ENCODE peak calls at places on chromosomes 6 and 20, in four cellular contexts. D is neural progenitor cell, C is mesenchymal stem cell, L is astrocyte. M is an unnamed sample.
A peak's percentile ranks its signal among the peaks of the same experiment; 100 is the strongest.

GRCh38 chr6:160349837-160350236 is 1.7 kb downstream of the SLC22A3 start:
- DNase-seq in D (no peak), C (no peak), L (no peak), M (no peak)

GRCh38 chr6:39770476-39770875 is 21.7 kb upstream of the DAAM2 start:
- DNase-seq in D (no peak), C (no peak), L (no peak), M (no peak)

GRCh38 chr6:168152306-168152963 is 73.4 kb upstream of the FRMD1 start:
- DNase-seq in D (no peak), C (no peak), L (no peak), M (no peak)

GRCh38 chr6:113560376-113560775 is 296.8 kb upstream of the MARCKS start:
- DNase-seq in D (no peak), C (no peak), L (no peak), M (no peak)

GRCh38 chr6:75287424-75287823 is 2.8 kb upstream of the TMEM30A start:
- DNase-seq in D (no peak), C (no peak), L (no peak), M (no peak)

GRCh38 chr20:21704408-21705385 is 767 bp upstream of the PAX1 start:
- DNase-seq in D (peak; percentile 35), C (no peak), L (no peak), M (no peak)

GRCh38 chr20:34420146-34420545 is 57.1 kb downstream of the ITCH start:
- DNase-seq in D (no peak), C (no peak), L (no peak), M (no peak)

GRCh38 chr6:35317483-35318199 is 20.0 kb downstream of the DEF6 start:
- DNase-seq in D (no peak), C (no peak), L (peak; percentile 14), M (no peak)

GRCh38 chr6:114140416-114140815 is 169.5 kb upstream of the HDAC2 start:
- DNase-seq in D (no peak), C (no peak), L (no peak), M (no peak)

GRCh38 chr6:109514946-109515345 is 31.9 kb upstream of the ZBTB24 start:
- DNase-seq in D (no peak), C (no peak), L (no peak), M (no peak)

GRCh38 chr20:24737212-24737850 is 211.7 kb upstream of the CST7 start:
- DNase-seq in D (no peak), C (no peak), L (no peak), M (no peak)

GRCh38 chr20:21147593-21147992 is 21.7 kb downstream of the KIZ start:
- DNase-seq in D (no peak), C (peak; percentile 12), L (no peak), M (no peak)

GRCh38 chr6:113686049-113686448 is 171.1 kb upstream of the MARCKS start:
- DNase-seq in D (no peak), C (no peak), L (no peak), M (no peak)

GRCh38 chr20:61185841-61186601 is 66.0 kb upstream of the CDH4 start:
- DNase-seq in D (no peak), C (peak; percentile 98), L (peak; percentile 98), M (no peak)

GRCh38 chr6:134925800-134926199 is 24.1 kb downstream of the ALDH8A1 start:
- DNase-seq in D (no peak), C (no peak), L (peak; percentile 75), M (no peak)

GRCh38 chr20:8306916-8307315 is 174.8 kb downstream of the PLCB1 start:
- DNase-seq in D (peak; percentile 52), C (no peak), L (no peak), M (no peak)

GRCh38 chr6:87700729-87701675 is 1.0 kb downstream of the AKIRIN2 start:
- DNase-seq in D (peak; percentile 55), C (peak; percentile 74), L (peak; percentile 68), M (peak; percentile 39)

GRCh38 chr20:47810686-47811347 is 25.5 kb upstream of the SULF2 start:
- DNase-seq in D (no peak), C (no peak), L (no peak), M (no peak)
- H3K9ac ChIP-seq in D (no peak overlapping the region), C (no peak overlapping the region), L (no peak overlapping the region), M (no peak overlapping the region)

GRCh38 chr6:5894357-5894756 is 112.4 kb downstream of the NRN1 start:
- DNase-seq in D (no peak), C (no peak), L (no peak), M (no peak)

GRCh38 chr6:5898102-5898501 is 108.6 kb downstream of the NRN1 start:
- DNase-seq in D (no peak), C (no peak), L (no peak), M (no peak)

GRCh38 chr6:5893295-5893694 is 113.4 kb downstream of the NRN1 start:
- DNase-seq in D (no peak), C (no peak), L (no peak), M (no peak)

GRCh38 chr6:5898563-5898962 is 108.2 kb downstream of the NRN1 start:
- DNase-seq in D (no peak), C (no peak), L (no peak), M (no peak)

DNA sequence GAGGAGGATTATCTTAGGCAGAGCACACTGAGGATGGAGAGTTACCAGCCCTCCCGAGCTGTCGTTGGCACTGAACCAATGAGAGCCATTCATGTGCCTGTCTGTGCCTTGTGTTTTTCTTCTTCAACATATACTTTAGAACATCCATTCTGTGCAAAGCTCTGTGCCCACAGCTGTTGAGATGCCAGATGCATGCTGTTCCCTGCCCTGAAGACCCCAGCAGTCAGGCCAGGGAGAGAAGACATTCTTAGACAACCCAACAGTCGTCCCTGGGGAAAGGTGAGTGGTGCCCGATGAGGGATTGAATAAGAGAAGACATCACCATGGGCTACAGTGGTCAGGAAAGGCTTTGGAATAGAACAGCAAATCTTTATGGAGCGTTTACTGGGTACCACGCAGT is 114.1 kb downstream of the NRN1 start:
- DNase-seq in D (no peak), C (no peak), L (no peak), M (no peak)
- H3K9ac ChIP-seq in D (no peak overlapping the region), C (peak overlapping the region; percentile 56), L (no peak overlapping the region), M (no peak overlapping the region)

DNA sequence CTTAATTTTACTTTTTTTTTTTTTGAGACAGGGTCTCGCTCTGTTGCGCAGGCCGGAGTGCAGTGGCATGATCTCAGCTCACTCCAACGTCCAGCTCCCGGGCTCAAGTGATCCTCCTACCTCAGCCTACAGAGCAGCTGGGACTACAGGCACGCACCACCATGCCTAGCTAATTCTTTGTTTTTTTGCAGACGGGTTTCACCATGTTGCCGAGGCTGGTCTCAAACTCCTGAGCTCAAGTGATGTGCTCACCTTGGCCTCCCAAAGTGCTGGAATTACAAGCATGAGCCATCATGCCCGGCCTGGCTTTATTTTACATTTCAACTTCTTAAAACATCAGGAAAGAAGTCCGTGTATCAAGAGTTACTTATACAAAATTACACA is 5.7 kb downstream of the OSER1 start:
- DNase-seq in D (no peak), C (no peak), L (no peak), M (no peak)
- H3K9ac ChIP-seq in D (no peak overlapping the region), C (peak overlapping the region; percentile 73), L (peak overlapping the region; percentile 18), M (no peak overlapping the region)

DNA sequence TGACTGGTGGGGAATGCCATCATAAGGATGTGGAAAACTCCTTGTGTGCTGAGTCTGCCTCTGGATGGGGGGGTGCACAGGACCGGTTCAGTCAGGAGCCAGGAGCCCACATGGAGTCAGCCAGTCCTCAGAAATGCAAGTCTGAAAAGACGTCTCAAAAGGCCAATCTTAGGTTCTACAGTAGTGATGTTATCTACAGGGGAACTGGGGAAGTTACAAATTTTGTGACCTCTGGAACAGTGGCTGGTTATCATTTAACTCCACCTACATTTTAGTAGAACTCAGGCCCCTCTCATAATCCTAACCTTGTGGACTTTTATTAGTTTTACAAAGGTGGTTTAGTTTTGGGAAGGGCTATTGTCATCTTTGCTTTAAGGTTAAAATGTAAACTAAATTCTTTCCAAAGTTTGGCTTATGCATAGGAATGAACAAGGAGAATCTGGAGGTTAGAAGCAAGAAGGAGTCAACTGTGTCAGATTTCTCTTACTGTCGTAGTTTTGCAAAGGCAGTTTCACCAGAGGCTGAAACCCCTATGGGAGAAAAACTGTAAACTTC is 13.7 kb upstream of the TBC1D22B start:
- DNase-seq in D (no peak), C (no peak), L (no peak), M (no peak)
- H3K9ac ChIP-seq in D (no peak overlapping the region), C (peak overlapping the region; percentile 84), L (peak overlapping the region; percentile 81), M (no peak overlapping the region)

GRCh38 chr20:9517297-9518134 is 3.1 kb downstream of the LAMP5 start:
- DNase-seq in D (no peak), C (no peak), L (no peak), M (no peak)
- H3K9ac ChIP-seq in D (no peak overlapping the region), C (no peak overlapping the region), L (no peak overlapping the region), M (no peak overlapping the region)

DNA sequence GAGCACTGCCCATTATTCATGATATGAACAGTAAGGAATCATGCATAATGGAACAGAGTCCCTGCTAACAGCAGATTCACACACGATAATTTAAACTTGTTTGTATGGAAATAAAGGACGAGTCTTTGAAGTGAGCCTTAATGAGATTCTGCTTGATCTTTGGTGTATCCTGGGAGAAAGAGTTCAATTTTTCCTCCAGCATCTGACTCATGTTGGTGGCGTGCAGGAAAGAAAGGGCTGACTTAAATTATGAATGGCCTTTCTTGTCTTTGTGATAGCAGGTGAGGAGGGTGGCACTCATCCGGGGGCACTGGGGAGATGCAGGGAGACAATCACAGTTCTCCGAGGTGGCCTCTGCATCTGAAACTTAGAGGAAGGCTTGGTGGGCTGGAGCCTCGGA is 194.5 kb downstream of the ZNF217 start:
- DNase-seq in D (no peak), C (no peak), L (no peak), M (no peak)
- H3K9ac ChIP-seq in D (no peak overlapping the region), C (no peak overlapping the region), L (no peak overlapping the region), M (no peak overlapping the region)

DNA sequence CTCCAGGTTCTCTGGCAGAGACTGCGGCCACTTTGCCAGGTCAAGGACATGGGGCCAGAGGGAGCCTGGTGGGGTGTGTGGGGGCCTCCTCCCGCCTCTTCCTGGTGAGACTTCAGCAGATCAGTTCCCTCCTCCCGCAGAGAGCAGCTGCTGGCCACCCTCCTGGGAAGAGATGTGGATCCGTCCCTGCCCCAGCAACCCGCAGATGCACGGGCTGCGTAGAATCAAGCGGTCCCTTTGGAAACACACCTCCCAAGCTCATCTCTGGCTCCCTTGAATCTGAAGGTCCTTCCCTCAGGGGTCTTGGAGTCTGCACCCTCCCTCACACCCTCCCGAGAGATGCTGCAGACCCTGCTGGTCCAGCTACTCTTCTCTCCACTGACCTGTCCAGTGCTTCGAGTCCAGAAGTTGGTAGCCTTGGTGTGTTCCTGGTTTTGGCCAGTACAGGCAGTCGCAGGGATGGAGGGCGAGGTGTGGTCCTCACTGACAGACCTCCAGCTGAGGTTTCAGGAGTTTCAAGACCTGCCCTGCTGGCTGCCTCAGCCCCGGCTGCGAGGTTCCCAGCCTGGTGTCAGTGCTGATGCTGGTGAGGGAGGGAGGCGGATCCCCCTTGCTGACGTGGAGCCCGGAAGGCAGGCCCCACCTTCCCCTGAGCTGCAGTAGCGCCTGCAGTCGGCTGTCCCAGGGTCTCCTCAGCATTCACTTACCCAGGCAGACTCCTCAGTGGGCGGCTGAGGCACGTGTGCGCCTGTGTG is at the start of gene NPBWR2:
- DNase-seq in D (peak; percentile 45), C (no peak), L (no peak), M (no peak)
- H3K9ac ChIP-seq in D (no peak within 1 kb of the TSS), C (no peak within 1 kb of the TSS), L (no peak within 1 kb of the TSS), M (peak within 1 kb of the TSS; percentile 1)